ENCODE peak calls at places on chromosomes 11 and 22, in five cellular contexts. One of them, this sample, is unnamed.

GRCh38 chr11:15159085-15159484 is 44.4 kb downstream of the INSC start:
- DNase-seq in endodermal cell: peak; percentile 61
- DNase-seq in SK-N-SH: peak; percentile 27
- DNase-seq in endothelial cell of umbilical vein: no peak
- DNase-seq in A549: peak; percentile 7
- DNase-seq in this sample: peak; percentile 34

GRCh38 chr22:28063656-28064055 is 144.6 kb upstream of the PITPNB start:
- DNase-seq in endodermal cell: no peak
- DNase-seq in SK-N-SH: no peak
- DNase-seq in endothelial cell of umbilical vein: no peak
- DNase-seq in A549: no peak
- DNase-seq in this sample: no peak

GRCh38 chr11:8593935-8594909 is at the start of gene STK33:
- DNase-seq in endodermal cell: peak; percentile 91
- DNase-seq in SK-N-SH: peak; percentile 85
- DNase-seq in endothelial cell of umbilical vein: no peak
- DNase-seq in A549: peak; percentile 50
- DNase-seq in this sample: peak; percentile 63

GRCh38 chr22:49010086-49010863 is 817.4 kb downstream of the BRD1 start:
- DNase-seq in endodermal cell: peak; percentile 22
- DNase-seq in SK-N-SH: peak; percentile 17
- DNase-seq in endothelial cell of umbilical vein: no peak
- DNase-seq in A549: no peak
- DNase-seq in this sample: no peak

GRCh38 chr11:56910046-56910753 is 78.5 kb upstream of the OR5AK2 start:
- DNase-seq in endodermal cell: no peak
- DNase-seq in SK-N-SH: no peak
- DNase-seq in endothelial cell of umbilical vein: no peak
- DNase-seq in A549: peak; percentile 99
- DNase-seq in this sample: no peak

GRCh38 chr11:120558754-120559431 is 47.3 kb downstream of the GRIK4 start:
- DNase-seq in endodermal cell: peak; percentile 24
- DNase-seq in SK-N-SH: peak; percentile 58
- DNase-seq in endothelial cell of umbilical vein: no peak
- DNase-seq in A549: no peak
- DNase-seq in this sample: no peak

GRCh38 chr11:126202646-126203359 is 8.6 kb downstream of the RPUSD4 start:
- DNase-seq in endodermal cell: no peak
- DNase-seq in SK-N-SH: no peak
- DNase-seq in endothelial cell of umbilical vein: no peak
- DNase-seq in A549: no peak
- DNase-seq in this sample: no peak

GRCh38 chr11:64048042-64048854 is 12.5 kb downstream of the FLRT1 start:
- DNase-seq in endodermal cell: no peak
- DNase-seq in SK-N-SH: peak; percentile 66
- DNase-seq in endothelial cell of umbilical vein: no peak
- DNase-seq in A549: no peak
- DNase-seq in this sample: no peak

GRCh38 chr11:13126430-13126829 is 117.3 kb downstream of the RASSF10 start:
- DNase-seq in endodermal cell: no peak
- DNase-seq in SK-N-SH: no peak
- DNase-seq in endothelial cell of umbilical vein: no peak
- DNase-seq in A549: peak; percentile 91
- DNase-seq in this sample: peak; percentile 94

GRCh38 chr11:15737326-15737725 is 619.0 kb downstream of the SOX6 start:
- DNase-seq in endodermal cell: no peak
- DNase-seq in SK-N-SH: no peak
- DNase-seq in endothelial cell of umbilical vein: no peak
- DNase-seq in A549: no peak
- DNase-seq in this sample: no peak

GRCh38 chr22:22799561-22799960 is 88.1 kb upstream of the IGLL5 start:
- DNase-seq in endodermal cell: no peak
- DNase-seq in SK-N-SH: no peak
- DNase-seq in endothelial cell of umbilical vein: no peak
- DNase-seq in A549: no peak
- DNase-seq in this sample: no peak

GRCh38 chr11:32895471-32895870 is 2.9 kb downstream of the QSER1 start:
- DNase-seq in endodermal cell: no peak
- DNase-seq in SK-N-SH: no peak
- DNase-seq in endothelial cell of umbilical vein: no peak
- DNase-seq in A549: no peak
- DNase-seq in this sample: no peak

GRCh38 chr11:114075891-114076441 is 16.5 kb downstream of the ZBTB16 start:
- DNase-seq in endodermal cell: peak; percentile 89
- DNase-seq in SK-N-SH: peak; percentile 72
- DNase-seq in endothelial cell of umbilical vein: peak; percentile 57
- DNase-seq in A549: peak; percentile 30
- DNase-seq in this sample: peak; percentile 68

GRCh38 chr22:31148953-31149627 is 8.8 kb upstream of the PLA2G3 start:
- DNase-seq in endodermal cell: peak; percentile 93
- DNase-seq in SK-N-SH: peak; percentile 88
- DNase-seq in endothelial cell of umbilical vein: peak; percentile 84
- DNase-seq in A549: peak; percentile 72
- DNase-seq in this sample: peak; percentile 91

GRCh38 chr11:92411431-92411830 is 186.8 kb downstream of the FAT3 start:
- DNase-seq in endodermal cell: peak; percentile 61
- DNase-seq in SK-N-SH: no peak
- DNase-seq in endothelial cell of umbilical vein: no peak
- DNase-seq in A549: no peak
- DNase-seq in this sample: no peak

GRCh38 chr11:116446048-116446399 is 326.8 kb downstream of the BUD13 start:
- DNase-seq in endodermal cell: no peak
- DNase-seq in SK-N-SH: no peak
- DNase-seq in endothelial cell of umbilical vein: no peak
- DNase-seq in A549: no peak
- DNase-seq in this sample: no peak

GRCh38 chr22:29117799-29118477 is 45.1 kb downstream of the KREMEN1 start:
- DNase-seq in endodermal cell: no peak
- DNase-seq in SK-N-SH: no peak
- DNase-seq in endothelial cell of umbilical vein: no peak
- DNase-seq in A549: no peak
- DNase-seq in this sample: no peak

GRCh38 chr11:45974806-45975205 is 52.4 kb downstream of the LARGE2 start:
- DNase-seq in endodermal cell: no peak
- DNase-seq in SK-N-SH: no peak
- DNase-seq in endothelial cell of umbilical vein: no peak
- DNase-seq in A549: no peak
- DNase-seq in this sample: peak; percentile 78

GRCh38 chr11:10581481-10582019 is 13.1 kb upstream of the LYVE1 start:
- DNase-seq in endodermal cell: no peak
- DNase-seq in SK-N-SH: no peak
- DNase-seq in endothelial cell of umbilical vein: peak; percentile 71
- DNase-seq in A549: no peak
- DNase-seq in this sample: no peak

GRCh38 chr22:27113211-27114030 is 456.0 kb downstream of the MIAT start:
- DNase-seq in endodermal cell: no peak
- DNase-seq in SK-N-SH: no peak
- DNase-seq in endothelial cell of umbilical vein: peak; percentile 86
- DNase-seq in A549: peak; percentile 87
- DNase-seq in this sample: peak; percentile 90

GRCh38 chr11:71255323-71255722 is 2.9 kb upstream of the SHANK2 start:
- DNase-seq in endodermal cell: no peak
- DNase-seq in SK-N-SH: no peak
- DNase-seq in endothelial cell of umbilical vein: no peak
- DNase-seq in A549: no peak
- DNase-seq in this sample: no peak

GRCh38 chr11:17479284-17480214 is 2.9 kb upstream of the ABCC8 start:
- DNase-seq in endodermal cell: peak; percentile 94
- DNase-seq in SK-N-SH: peak; percentile 85
- DNase-seq in endothelial cell of umbilical vein: peak; percentile 10
- DNase-seq in A549: peak; percentile 24
- DNase-seq in this sample: peak; percentile 25

GRCh38 chr11:64094463-64095223 is 58.9 kb downstream of the FLRT1 start:
- DNase-seq in endodermal cell: peak; percentile 69
- DNase-seq in SK-N-SH: no peak
- DNase-seq in endothelial cell of umbilical vein: peak; percentile 25
- DNase-seq in A549: peak; percentile 84
- DNase-seq in this sample: no peak

GRCh38 chr22:29998627-29999026 is 81.6 kb upstream of the HORMAD2 start:
- DNase-seq in endodermal cell: no peak
- DNase-seq in SK-N-SH: no peak
- DNase-seq in endothelial cell of umbilical vein: no peak
- DNase-seq in A549: no peak
- DNase-seq in this sample: no peak

GRCh38 chr22:45460288-45461109 is 42.2 kb upstream of the FBLN1 start:
- DNase-seq in endodermal cell: no peak
- DNase-seq in SK-N-SH: peak; percentile 60
- DNase-seq in endothelial cell of umbilical vein: no peak
- DNase-seq in A549: no peak
- DNase-seq in this sample: peak; percentile 70

GRCh38 chr22:25494774-25495173 is 69.7 kb upstream of the GRK3 start:
- DNase-seq in endodermal cell: no peak
- DNase-seq in SK-N-SH: no peak
- DNase-seq in endothelial cell of umbilical vein: no peak
- DNase-seq in A549: no peak
- DNase-seq in this sample: no peak

GRCh38 chr11:118212131-118212725 is 12.6 kb downstream of the JAML start:
- DNase-seq in endodermal cell: peak; percentile 82
- DNase-seq in SK-N-SH: no peak
- DNase-seq in endothelial cell of umbilical vein: no peak
- DNase-seq in A549: no peak
- DNase-seq in this sample: no peak

GRCh38 chr11:61700221-61700620 is 20.0 kb downstream of the DAGLA start:
- DNase-seq in endodermal cell: peak; percentile 74
- DNase-seq in SK-N-SH: no peak
- DNase-seq in endothelial cell of umbilical vein: no peak
- DNase-seq in A549: peak; percentile 88
- DNase-seq in this sample: peak; percentile 41

GRCh38 chr11:68326334-68327215 is 14.2 kb downstream of the LRP5 start:
- DNase-seq in endodermal cell: no peak
- DNase-seq in SK-N-SH: peak; percentile 15
- DNase-seq in endothelial cell of umbilical vein: no peak
- DNase-seq in A549: no peak
- DNase-seq in this sample: no peak
- H3K4me1 ChIP-seq in endodermal cell: peaks cover 13% of the 10 kb centered on the region
- H3K4me1 ChIP-seq in SK-N-SH: peaks cover 80% of the 10 kb centered on the region
- H3K4me1 ChIP-seq in endothelial cell of umbilical vein: peaks cover 48% of the 10 kb centered on the region
- H3K4me1 ChIP-seq in A549: peaks cover 21% of the 10 kb centered on the region
- H3K4me1 ChIP-seq in this sample: peaks cover 18% of the 10 kb centered on the region

DNA sequence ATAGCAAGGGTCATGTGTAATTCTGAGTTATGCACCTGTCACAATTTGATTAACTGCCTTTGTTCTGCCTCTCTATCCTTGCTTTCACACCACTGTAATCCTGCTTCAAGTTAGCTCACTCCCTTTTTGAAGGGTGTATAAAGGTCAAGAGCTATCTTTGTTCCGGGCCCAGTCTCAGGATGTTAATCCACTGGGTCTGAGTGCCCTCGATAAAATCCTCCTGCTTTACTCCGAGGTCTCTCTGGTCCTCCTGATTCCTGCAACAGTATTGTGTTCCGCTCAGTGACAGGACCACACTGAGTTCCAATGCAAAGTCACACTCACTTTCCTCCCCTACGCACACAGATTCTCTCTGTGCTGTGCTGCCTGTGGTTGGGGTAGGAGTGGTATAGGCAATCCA is 186.5 kb downstream of the DYNC2H1 start:
- DNase-seq in endodermal cell: no peak
- DNase-seq in SK-N-SH: no peak
- DNase-seq in endothelial cell of umbilical vein: no peak
- DNase-seq in A549: peak; percentile 66
- DNase-seq in this sample: no peak
- H3K9me3 ChIP-seq in endodermal cell: peaks cover 50% of the 10 kb centered on the region
- H3K9me3 ChIP-seq in SK-N-SH: no peaks in the 10 kb centered on the region
- H3K9me3 ChIP-seq in endothelial cell of umbilical vein: peaks cover 4% of the 10 kb centered on the region
- H3K9me3 ChIP-seq in A549: peaks cover 22% of the 10 kb centered on the region
- H3K9me3 ChIP-seq in this sample: peaks cover 48% of the 10 kb centered on the region

DNA sequence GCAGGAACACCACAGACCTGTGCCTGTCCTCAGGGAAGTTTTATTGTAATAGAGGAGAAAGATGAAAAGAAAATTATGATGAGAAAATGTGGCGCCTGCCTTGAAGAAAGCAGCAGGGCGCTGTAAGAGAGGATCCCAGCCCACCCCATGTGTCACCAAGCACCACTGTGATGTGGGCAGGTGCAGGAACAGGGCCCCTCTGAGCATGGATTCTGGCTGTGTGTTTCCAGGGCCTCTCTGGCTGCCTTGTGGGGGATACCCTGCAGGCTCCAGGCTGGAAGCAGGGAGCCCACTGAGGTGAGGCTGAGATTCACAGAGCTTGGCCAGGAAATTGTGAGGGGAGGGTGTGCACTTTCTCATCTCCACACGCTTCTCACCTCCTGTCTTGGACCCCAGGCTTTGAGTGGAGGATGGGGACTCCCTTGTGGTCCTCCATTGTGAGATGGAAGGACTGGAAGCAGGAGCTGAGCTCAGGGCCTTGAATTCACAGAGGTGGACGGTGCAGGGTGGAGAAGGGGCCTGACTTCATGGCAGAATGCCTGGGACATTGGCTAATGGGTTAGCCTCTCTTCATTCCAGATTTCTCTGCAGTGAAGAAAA is 246.5 kb upstream of the B3GAT1 start:
- DNase-seq in endodermal cell: peak; percentile 21
- DNase-seq in SK-N-SH: no peak
- DNase-seq in endothelial cell of umbilical vein: no peak
- DNase-seq in A549: no peak
- DNase-seq in this sample: no peak
- H3K4me1 ChIP-seq in endodermal cell: no peaks in the 10 kb centered on the region
- H3K4me1 ChIP-seq in SK-N-SH: no peaks in the 10 kb centered on the region
- H3K4me1 ChIP-seq in endothelial cell of umbilical vein: no peaks in the 10 kb centered on the region
- H3K4me1 ChIP-seq in A549: no peaks in the 10 kb centered on the region
- H3K4me1 ChIP-seq in this sample: no peaks in the 10 kb centered on the region

GRCh38 chr22:47289316-47289985 is 527.0 kb downstream of the TBC1D22A start:
- DNase-seq in endodermal cell: no peak
- DNase-seq in SK-N-SH: no peak
- DNase-seq in endothelial cell of umbilical vein: no peak
- DNase-seq in A549: no peak
- DNase-seq in this sample: no peak

GRCh38 chr22:47285981-47286380 is 523.5 kb downstream of the TBC1D22A start:
- DNase-seq in endodermal cell: no peak
- DNase-seq in SK-N-SH: no peak
- DNase-seq in endothelial cell of umbilical vein: no peak
- DNase-seq in A549: no peak
- DNase-seq in this sample: no peak

GRCh38 chr22:47286590-47286989 is 524.1 kb downstream of the TBC1D22A start:
- DNase-seq in endodermal cell: no peak
- DNase-seq in SK-N-SH: no peak
- DNase-seq in endothelial cell of umbilical vein: no peak
- DNase-seq in A549: no peak
- DNase-seq in this sample: no peak

GRCh38 chr22:47288640-47289039 is 526.2 kb downstream of the TBC1D22A start:
- DNase-seq in endodermal cell: no peak
- DNase-seq in SK-N-SH: no peak
- DNase-seq in endothelial cell of umbilical vein: no peak
- DNase-seq in A549: no peak
- DNase-seq in this sample: no peak

GRCh38 chr22:47287516-47287915 is 525.1 kb downstream of the TBC1D22A start:
- DNase-seq in endodermal cell: no peak
- DNase-seq in SK-N-SH: no peak
- DNase-seq in endothelial cell of umbilical vein: no peak
- DNase-seq in A549: no peak
- DNase-seq in this sample: no peak
- H3K9me3 ChIP-seq in endodermal cell: peaks cover 38% of the 10 kb centered on the region
- H3K9me3 ChIP-seq in SK-N-SH: no peaks in the 10 kb centered on the region
- H3K9me3 ChIP-seq in endothelial cell of umbilical vein: no peaks in the 10 kb centered on the region
- H3K9me3 ChIP-seq in A549: no peaks in the 10 kb centered on the region
- H3K9me3 ChIP-seq in this sample: no peaks in the 10 kb centered on the region

GRCh38 chr11:78949976-78950690 is 375.5 kb upstream of the NARS2 start:
- DNase-seq in endodermal cell: no peak
- DNase-seq in SK-N-SH: no peak
- DNase-seq in endothelial cell of umbilical vein: no peak
- DNase-seq in A549: no peak
- DNase-seq in this sample: no peak
- H3K4me1 ChIP-seq in endodermal cell: peaks cover 20% of the 10 kb centered on the region
- H3K4me1 ChIP-seq in SK-N-SH: peaks cover 68% of the 10 kb centered on the region
- H3K4me1 ChIP-seq in endothelial cell of umbilical vein: no peaks in the 10 kb centered on the region
- H3K4me1 ChIP-seq in A549: no peaks in the 10 kb centered on the region
- H3K4me1 ChIP-seq in this sample: no peaks in the 10 kb centered on the region

This sample was measured in adipocyte.